ENCODE peak calls at places on chromosomes 13 and 19, in six cellular contexts. A, Z, N, Y, I and F are unnamed samples.

GRCh38 chr19:17579523-17580244 is 24.2 kb downstream of the COLGALT1 start:
- DNase-seq in A (peak; percentile 94), I (peak; percentile 93), N (peak; percentile 92), Y (peak; percentile 73), Z (peak; percentile 23), F (peak; percentile 68)

GRCh38 chr19:32748497-32748896 is 28.9 kb downstream of the TDRD12 start:
- DNase-seq in I (peak; percentile 17), N (no peak), Y (no peak), A (peak; percentile 11), Z (no peak), F (no peak)

GRCh38 chr13:24127116-24127631 is 33.3 kb upstream of the SPATA13 start:
- DNase-seq in A (no peak), Z (no peak), N (no peak), Y (peak; percentile 74), I (no peak), F (no peak)

GRCh38 chr19:3407556-3408516 is 41.5 kb downstream of the NFIC start:
- DNase-seq in I (no peak), Y (peak; percentile 57), A (no peak), Z (no peak), N (no peak), F (no peak)

GRCh38 chr19:12833747-12834417 is 497 bp downstream of the RTBDN start:
- DNase-seq in Y (no peak), I (peak; percentile 71), A (peak; percentile 47), N (no peak), Z (no peak), F (no peak)

GRCh38 chr19:35216026-35216832 is 12.3 kb downstream of the FAM187B start:
- DNase-seq in A (no peak), Y (peak; percentile 18), N (peak; percentile 29), Z (peak; percentile 19), I (no peak), F (no peak)

GRCh38 chr19:33430674-33431277 is 57.3 kb downstream of the CEBPG start:
- DNase-seq in I (peak; percentile 81), N (peak; percentile 93), Z (peak; percentile 53), Y (peak; percentile 79), A (peak; percentile 72), F (peak; percentile 83)

GRCh38 chr13:102399791-102400618 is 1.8 kb downstream of the FGF14 start:
- DNase-seq in N (peak; percentile 86), A (no peak), Y (no peak), I (peak; percentile 38), Z (no peak), F (peak; percentile 18)

GRCh38 chr13:20566424-20566916 is 487 bp upstream of the IFT88 start:
- DNase-seq in Y (no peak), A (peak; percentile 78), I (no peak), Z (peak; percentile 69), N (peak; percentile 86), F (no peak)

GRCh38 chr13:76764429-76764828 is 121.8 kb downstream of the KCTD12 start:
- DNase-seq in N (peak; percentile 92), Z (no peak), I (no peak), A (peak; percentile 61), Y (peak; percentile 41), F (no peak)

GRCh38 chr19:10935371-10936059 is 6.9 kb downstream of the TIMM29 start:
- DNase-seq in N (no peak), Y (no peak), Z (no peak), A (no peak), I (no peak), F (no peak)

GRCh38 chr13:31591834-31592233 is 147.5 kb upstream of the RXFP2 start:
- DNase-seq in I (no peak), Y (no peak), N (no peak), Z (no peak), A (no peak), F (no peak)

GRCh38 chr13:66974174-66974573 is 256.0 kb downstream of the PCDH9 start:
- DNase-seq in I (no peak), Y (peak; percentile 6), Z (no peak), N (no peak), A (no peak), F (no peak)

GRCh38 chr13:44292545-44292944 is 81.1 kb upstream of the SERP2 start:
- DNase-seq in A (no peak), Z (no peak), N (no peak), I (no peak), Y (no peak), F (no peak)

GRCh38 chr13:29471551-29471950 is 123.9 kb downstream of the SLC7A1 start:
- DNase-seq in Z (no peak), Y (no peak), N (no peak), A (no peak), I (no peak), F (no peak)

GRCh38 chr19:4115050-4115817 is 8.7 kb downstream of the MAP2K2 start:
- DNase-seq in I (no peak), A (no peak), Z (no peak), Y (no peak), N (no peak), F (no peak)

GRCh38 chr19:1154731-1155351 is 19.2 kb downstream of the SBNO2 start:
- DNase-seq in I (no peak), Y (peak; percentile 93), A (peak; percentile 97), N (peak; percentile 98), Z (peak; percentile 83), F (no peak)

GRCh38 chr13:26599403-26599802 is 41.9 kb downstream of the WASF3 start:
- DNase-seq in N (no peak), Z (no peak), Y (no peak), A (no peak), I (no peak), F (no peak)

GRCh38 chr13:95480131-95480545 is 72.4 kb upstream of the CLDN10 start:
- DNase-seq in Z (no peak), N (no peak), Y (no peak), A (peak; percentile 17), I (no peak), F (no peak)

GRCh38 chr19:2888739-2889224 is 11.9 kb upstream of the ZNF57 start:
- DNase-seq in A (no peak), Z (no peak), N (no peak), I (peak; percentile 40), Y (no peak), F (no peak)

GRCh38 chr19:5961969-5962945 is 15.7 kb downstream of the RANBP3 start:
- DNase-seq in A (no peak), N (no peak), Y (peak; percentile 95), I (no peak), Z (no peak), F (peak; percentile 47)

GRCh38 chr13:41643502-41643901 is 186.2 kb downstream of the RGCC start:
- DNase-seq in A (no peak), Y (no peak), Z (no peak), N (no peak), I (no peak), F (no peak)

GRCh38 chr13:87524775-87525174 is 146.4 kb upstream of the SLITRK5 start:
- DNase-seq in N (no peak), Z (no peak), Y (no peak), I (no peak), A (no peak), F (no peak)

GRCh38 chr19:4647676-4648644 is 8.6 kb downstream of the TNFAIP8L1 start:
- DNase-seq in Z (no peak), N (no peak), I (peak; percentile 46), Y (peak; percentile 63), A (no peak), F (peak; percentile 79)

DNA sequence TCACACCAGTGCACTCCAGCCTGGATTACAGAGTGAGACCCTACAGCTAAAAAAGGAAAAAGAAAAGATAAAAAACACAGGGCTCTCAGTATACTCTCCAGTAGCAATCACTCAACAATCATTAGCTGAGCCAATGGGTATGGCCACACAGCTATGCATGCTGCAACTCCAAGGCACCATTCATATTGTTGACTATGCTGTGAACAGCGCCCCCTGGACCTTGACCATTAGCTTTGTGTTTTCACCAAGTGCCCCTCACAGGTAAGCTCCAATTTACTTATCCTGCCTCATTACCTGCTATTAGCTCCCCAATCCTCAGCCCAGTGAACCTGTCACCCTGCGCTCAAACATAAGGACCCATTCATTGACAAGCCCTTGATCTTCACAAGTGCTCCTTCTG is 35.8 kb downstream of the ZIC5 start:
- DNase-seq in Y (no peak), Z (no peak), N (no peak), I (peak; percentile 56), A (no peak), F (no peak)
- TF ChIP-seq CTCF in Y (peak; percentile 26), Z (peak; percentile 46), N (no peak), I (peak; percentile 25), A (no peak), F (no peak)

GRCh38 chr13:110565296-110565695 is 3.8 kb upstream of the RAB20 start:
- DNase-seq in Z (no peak), Y (peak; percentile 23), A (peak; percentile 25), I (no peak), N (peak; percentile 5), F (no peak)
- TF ChIP-seq CTCF in Z (no peak), Y (peak; percentile 36), A (no peak), I (no peak), N (no peak), F (no peak)

GRCh38 chr13:47408546-47409319 is 511.9 kb upstream of the HTR2A start:
- DNase-seq in A (no peak), I (no peak), Z (no peak), Y (no peak), N (no peak), F (no peak)
- TF ChIP-seq CTCF in A (no peak), I (no peak), Z (no peak), Y (no peak), N (no peak), F (no peak)

DNA sequence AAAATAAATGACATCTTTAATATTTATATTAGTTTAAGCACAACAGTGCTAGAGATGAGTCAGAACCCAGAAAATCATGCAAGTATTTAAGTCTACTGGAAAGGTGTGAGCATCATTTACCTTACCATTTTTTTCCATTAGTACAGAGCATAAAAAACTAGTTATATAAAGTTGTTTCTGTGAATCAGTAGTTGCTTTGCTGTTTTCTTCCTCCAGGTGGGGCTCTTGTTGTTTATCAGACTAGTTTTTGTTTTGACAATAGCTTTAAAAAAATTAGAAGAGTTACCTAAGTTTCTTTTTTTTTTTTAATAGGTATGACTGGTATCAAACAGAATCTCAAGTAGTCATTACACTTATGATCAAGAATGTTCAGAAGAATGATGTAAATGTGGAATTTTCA is 12.7 kb downstream of the SUGT1 start:
- DNase-seq in Z (peak; percentile 10), I (no peak), Y (peak; percentile 55), A (peak; percentile 30), N (no peak), F (no peak)
- TF ChIP-seq CTCF in Z (peak; percentile 73), I (no peak), Y (peak; percentile 54), A (peak; percentile 42), N (no peak), F (peak; percentile 51)

GRCh38 chr19:55536951-55537740 is at the start of gene SBK2:
- DNase-seq in Y (no peak), N (no peak), Z (no peak), A (no peak), I (peak; percentile 96), F (peak; percentile 55)
- TF ChIP-seq CTCF in Y (peak; percentile 28), N (no peak), Z (peak; percentile 40), A (no peak), I (peak; percentile 25), F (no peak)